ENCODE peak calls at places on chromosomes 11 and 22, in ten cellular contexts. X is SK-MEL-5; J is GF-D8; L is anterior cingulate cortex; M is tibial nerve; V is stimulated activated CD8-positive, alpha-beta memory T cell treated with anti-CD3 and anti-CD28 coated beads, Interleukin-7, amount 100 ng/mL, for 24 hours; F is activated T-cell treated with anti-CD3 and anti-CD28 coated beads for 1 hour; H is GM19239; Y is NCI-H2081; G is LHCN-M2. U is an unnamed sample.

GRCh38 chr11:44507896-44508440 is 57.5 kb upstream of the CD82 start:
- DNase-seq in Y (no peak), M (no peak), X (no peak), H (no peak), V (no peak), L (no peak), J (no peak), F (no peak), G (peak), U (no peak)

GRCh38 chr22:23837911-23838685 is 708 bp downstream of the DERL3 start:
- DNase-seq in J (no peak), M (no peak), F (no peak), H (no peak), X (no peak), V (no peak), G (no peak), L (no peak), Y (no peak), U (no peak)

GRCh38 chr11:69442807-69443137 is 38.7 kb upstream of the LINC01488 start:
- DNase-seq in V (no peak), G (peak), M (no peak), Y (no peak), H (no peak), L (peak), X (no peak), F (no peak), J (no peak), U (no peak)

GRCh38 chr11:16967347-16967662 is 46.9 kb downstream of the PLEKHA7 start:
- DNase-seq in F (no peak), Y (no peak), J (no peak), L (no peak), M (no peak), H (no peak), G (no peak), X (no peak), V (no peak), U (no peak)

GRCh38 chr11:107457205-107457557 is 444 bp downstream of the CWF19L2 start:
- DNase-seq in Y (no peak), J (peak), H (no peak), V (no peak), G (peak), F (no peak), M (no peak), X (peak), L (no peak), U (no peak)

GRCh38 chr22:35638408-35638807 is 9.8 kb upstream of the APOL6 start:
- DNase-seq in M (peak), G (peak), X (no peak), Y (no peak), V (no peak), H (no peak), F (no peak), J (no peak), L (peak), U (peak)

GRCh38 chr22:38504731-38505594 is 1.1 kb downstream of the DDX17 start:
- DNase-seq in V (peak), G (peak), L (no peak), F (peak), J (peak), Y (peak), M (peak), X (peak), H (no peak), U (no peak)

GRCh38 chr11:71095294-71095850 is 157.0 kb downstream of the SHANK2 start:
- DNase-seq in H (no peak), F (no peak), M (no peak), V (no peak), L (no peak), J (no peak), X (no peak), Y (no peak), G (no peak), U (no peak)

GRCh38 chr22:20494978-20495860 is at the start of gene KLHL22:
- DNase-seq in F (peak), H (peak), L (peak), G (peak), X (no peak), M (peak), J (no peak), V (no peak), Y (peak), U (no peak)

GRCh38 chr11:111676878-111677585 is 74.8 kb downstream of the SIK2 start:
- DNase-seq in V (no peak), M (no peak), L (no peak), J (no peak), F (no peak), G (peak), H (no peak), X (no peak), Y (no peak), U (no peak)

GRCh38 chr11:123439616-123440015 is 9.5 kb downstream of the GRAMD1B start:
- DNase-seq in L (no peak), Y (no peak), F (no peak), V (no peak), X (no peak), H (no peak), M (no peak), G (no peak), J (no peak), U (no peak)

GRCh38 chr11:47002366-47002765 is 65.8 kb downstream of the CSTPP1 start:
- DNase-seq in L (no peak), X (no peak), J (peak), H (no peak), Y (no peak), M (no peak), V (no peak), F (no peak), G (no peak), U (no peak)

GRCh38 chr22:23054531-23055257 is 15.6 kb upstream of the GNAZ start:
- DNase-seq in G (no peak), X (no peak), Y (no peak), H (no peak), L (no peak), M (no peak), V (no peak), F (no peak), J (no peak), U (no peak)

GRCh38 chr11:48017105-48017874 is 36.9 kb downstream of the PTPRJ start:
- DNase-seq in X (no peak), H (no peak), L (no peak), G (no peak), F (no peak), M (no peak), J (no peak), V (no peak), Y (no peak), U (no peak)

GRCh38 chr11:11461473-11461872 is 108.4 kb upstream of the CSNK2A3 start:
- DNase-seq in X (no peak), G (peak), F (no peak), V (no peak), H (no peak), L (peak), M (no peak), J (no peak), Y (no peak), U (no peak)

GRCh38 chr22:49079743-49080500 is 747.8 kb downstream of the BRD1 start:
- DNase-seq in G (no peak), M (no peak), V (no peak), J (no peak), H (no peak), X (no peak), Y (no peak), L (no peak), F (no peak), U (no peak)

GRCh38 chr11:63427971-63428508 is 58.5 kb downstream of the SLC22A9 start:
- DNase-seq in H (no peak), M (no peak), G (no peak), L (no peak), J (no peak), F (no peak), V (no peak), Y (no peak), X (no peak), U (no peak)

GRCh38 chr22:48369789-48370507 is 1457.7 kb downstream of the BRD1 start:
- DNase-seq in F (no peak), G (no peak), V (no peak), Y (no peak), J (no peak), X (no peak), L (no peak), H (no peak), M (no peak), U (no peak)

GRCh38 chr11:62458212-62459002 is 39.6 kb downstream of the SCGB1A1 start:
- DNase-seq in V (no peak), G (no peak), F (no peak), H (no peak), J (no peak), X (peak), M (no peak), L (no peak), Y (no peak), U (no peak)

GRCh38 chr11:2890466-2891241 is 5.1 kb upstream of the CDKN1C start:
- DNase-seq in V (no peak), J (no peak), X (no peak), F (no peak), M (no peak), G (no peak), Y (peak), L (no peak), H (no peak), U (no peak)

GRCh38 chr22:45968751-45969413 is 8.1 kb downstream of the WNT7B start:
- DNase-seq in G (peak), V (no peak), J (no peak), H (no peak), X (no peak), L (no peak), F (no peak), Y (no peak), M (no peak), U (peak)

GRCh38 chr11:121895919-121896318 is 220.1 kb downstream of the BLID start:
- DNase-seq in F (no peak), J (no peak), H (no peak), V (no peak), L (no peak), G (peak), Y (no peak), M (no peak), X (no peak), U (no peak)

GRCh38 chr11:78282821-78283220 is 94.1 kb downstream of the USP35 start:
- DNase-seq in M (no peak), G (no peak), F (no peak), L (no peak), V (no peak), J (no peak), H (no peak), Y (no peak), X (no peak), U (no peak)

GRCh38 chr22:30875481-30876215 is 92.9 kb downstream of the MORC2 start:
- DNase-seq in Y (no peak), X (no peak), J (no peak), M (no peak), G (peak), L (peak), V (no peak), H (no peak), F (no peak), U (no peak)

GRCh38 chr22:47111626-47112373 is 349.4 kb downstream of the TBC1D22A start:
- DNase-seq in X (no peak), L (no peak), Y (no peak), M (no peak), G (no peak), J (no peak), H (no peak), V (no peak), F (no peak), U (no peak)

GRCh38 chr11:128588086-128588485 is 728 bp upstream of the ETS1 start:
- DNase-seq in X (no peak), Y (no peak), V (no peak), F (no peak), H (no peak), J (no peak), G (no peak), M (no peak), L (no peak), U (no peak)

GRCh38 chr22:40116496-40117200 is 61.1 kb upstream of the TNRC6B start:
- DNase-seq in V (no peak), J (no peak), H (no peak), X (no peak), L (no peak), M (no peak), Y (no peak), G (no peak), F (peak), U (no peak)

GRCh38 chr11:76298255-76298654 is 82.7 kb downstream of the THAP12 start:
- DNase-seq in X (no peak), H (no peak), L (no peak), V (no peak), J (no peak), Y (no peak), G (no peak), F (no peak), M (no peak), U (no peak)

GRCh38 chr22:25996669-25997068 is 172.6 kb upstream of the SEZ6L start:
- DNase-seq in G (no peak), Y (no peak), M (no peak), F (no peak), H (no peak), J (no peak), X (no peak), V (no peak), L (no peak), U (no peak)

GRCh38 chr22:26399288-26399687 is 29.8 kb upstream of the ASPHD2 start:
- DNase-seq in H (no peak), L (no peak), X (peak), Y (no peak), M (no peak), V (no peak), J (no peak), G (no peak), F (no peak), U (no peak)

GRCh38 chr11:15955595-15955994 is 400.8 kb downstream of the SOX6 start:
- DNase-seq in F (no peak), V (no peak), L (no peak), X (no peak), M (no peak), G (no peak), H (no peak), J (no peak), Y (no peak), U (no peak)

GRCh38 chr11:93329936-93330445 is 551 bp upstream of the DEUP1 start:
- DNase-seq in G (no peak), V (no peak), X (no peak), F (no peak), H (no peak), L (no peak), Y (peak), J (no peak), M (no peak), U (no peak)

GRCh38 chr22:22067192-22067591 is 84.6 kb upstream of the TOP3B start:
- DNase-seq in M (no peak), J (no peak), X (no peak), V (no peak), F (no peak), Y (no peak), G (no peak), H (no peak), L (no peak), U (no peak)

GRCh38 chr22:41333806-41334205 is 32.5 kb downstream of the ZC3H7B start:
- DNase-seq in M (no peak), L (no peak), X (no peak), F (no peak), G (no peak), Y (no peak), J (no peak), V (no peak), H (no peak), U (no peak)

GRCh38 chr11:10881892-10882291 is 24.0 kb upstream of the ZBED5 start:
- DNase-seq in G (no peak), X (no peak), F (no peak), V (no peak), H (no peak), Y (no peak), J (no peak), L (no peak), M (no peak), U (no peak)

GRCh38 chr11:44852159-44852707 is 98.5 kb downstream of the TP53I11 start:
- DNase-seq in J (no peak), F (no peak), X (no peak), H (no peak), V (no peak), M (no peak), L (no peak), Y (no peak), G (no peak), U (no peak)

GRCh38 chr22:42383287-42383686 is 48.9 kb downstream of the NFAM1 start:
- DNase-seq in L (no peak), X (no peak), J (no peak), Y (no peak), F (no peak), G (no peak), V (no peak), M (no peak), H (no peak), U (no peak)

GRCh38 chr11:14029971-14030531 is 67.5 kb downstream of the SPON1 start:
- DNase-seq in M (no peak), G (no peak), L (no peak), X (no peak), J (no peak), F (no peak), V (no peak), H (no peak), Y (peak), U (peak)

GRCh38 chr11:12091957-12092558 is 18.3 kb upstream of the MICAL2 start:
- DNase-seq in X (peak), Y (no peak), M (no peak), H (no peak), V (no peak), G (no peak), F (no peak), L (no peak), J (no peak), U (no peak)

GRCh38 chr11:104852811-104853210 is 45.4 kb downstream of the CASP12 start:
- DNase-seq in V (no peak), Y (no peak), L (no peak), J (no peak), M (no peak), G (no peak), X (no peak), H (no peak), F (no peak), U (no peak)

U was measured in AG04450.